ENCODE peak calls at places on chromosome 21, in ten cellular contexts. P, K, R, X, F, G, W, L, M and D are unnamed samples. For H3K4me1, the result is how much of the 10 kb centered on the place peaks cover.

GRCh38 chr21:43188712-43189151 is 19.9 kb downstream of the CRYAA start:
- DNase-seq in R (no peak), L (peak), W (peak), X (peak), K (no peak), G (peak), F (peak), M (peak), P (no peak), D (peak)

GRCh38 chr21:32934829-32935228 is 90.9 kb upstream of the OLIG2 start:
- DNase-seq in W (no peak), G (no peak), L (no peak), M (no peak), R (no peak), P (no peak), F (no peak), K (no peak), X (no peak), D (no peak)

GRCh38 chr21:25836396-25836795 is 101.6 kb downstream of the GABPA start:
- DNase-seq in K (no peak), F (no peak), G (no peak), X (no peak), W (no peak), L (no peak), M (no peak), P (no peak), R (no peak), D (no peak)

GRCh38 chr21:33089439-33089838 is 19.5 kb downstream of the OLIG1 start:
- DNase-seq in P (no peak), W (no peak), G (peak), F (peak), R (no peak), K (no peak), X (no peak), M (no peak), L (no peak), D (no peak)

GRCh38 chr21:34889537-34890257 is 159.4 kb downstream of the RUNX1 start:
- DNase-seq in X (peak), F (peak), G (peak), W (peak), R (peak), M (peak), L (peak), P (peak), K (peak), D (peak)

GRCh38 chr21:33441489-33442477 is 38.0 kb downstream of the TMEM50B start:
- DNase-seq in W (peak), X (no peak), L (no peak), M (peak), R (no peak), G (no peak), F (peak), P (peak), K (no peak), D (no peak)

GRCh38 chr21:41363370-41364270 is 1.8 kb downstream of the MX2 start:
- DNase-seq in R (peak), P (no peak), F (no peak), G (no peak), K (no peak), W (no peak), M (no peak), L (no peak), X (no peak), D (no peak)

GRCh38 chr21:23593582-23593981 is 2013.7 kb downstream of the MRPL39 start:
- DNase-seq in L (no peak), X (no peak), W (no peak), K (no peak), M (no peak), R (no peak), F (no peak), G (no peak), P (no peak), D (no peak)

GRCh38 chr21:37207441-37208009 is 59.6 kb downstream of the VPS26C start:
- DNase-seq in X (peak), L (no peak), K (no peak), M (peak), G (no peak), W (no peak), F (peak), R (no peak), P (no peak), D (peak)

GRCh38 chr21:37367758-37368535 is 1.4 kb downstream of the DYRK1A start:
- DNase-seq in K (peak), L (peak), G (peak), P (peak), W (peak), X (no peak), R (peak), M (peak), F (peak), D (peak)

GRCh38 chr21:42466700-42467612 is 29.1 kb downstream of the RSPH1 start:
- DNase-seq in P (peak), G (no peak), K (peak), M (no peak), L (no peak), W (no peak), F (peak), X (peak), R (no peak), D (peak)

GRCh38 chr21:42222821-42223390 is 4.0 kb downstream of the ABCG1 start:
- DNase-seq in G (no peak), R (no peak), L (peak), F (no peak), M (no peak), X (no peak), P (no peak), W (no peak), K (no peak), D (no peak)

GRCh38 chr21:15210235-15210678 is 145.5 kb upstream of the NRIP1 start:
- DNase-seq in R (peak), K (no peak), M (no peak), G (peak), P (no peak), W (no peak), L (peak), X (no peak), F (peak), D (no peak)

GRCh38 chr21:15207635-15208370 is 143.0 kb upstream of the NRIP1 start:
- DNase-seq in G (no peak), L (no peak), K (no peak), M (no peak), X (no peak), R (no peak), W (no peak), F (no peak), P (no peak), D (no peak)

GRCh38 chr21:15209224-15209623 is 144.4 kb upstream of the NRIP1 start:
- DNase-seq in L (no peak), K (no peak), W (no peak), R (no peak), F (no peak), G (no peak), M (no peak), X (no peak), P (no peak), D (no peak)

GRCh38 chr21:15207231-15207630 is 142.4 kb upstream of the NRIP1 start:
- DNase-seq in G (no peak), M (no peak), W (no peak), R (no peak), F (no peak), P (no peak), X (no peak), K (no peak), L (no peak), D (no peak)

GRCh38 chr21:15208787-15209186 is 144.0 kb upstream of the NRIP1 start:
- DNase-seq in F (no peak), M (no peak), K (no peak), G (no peak), L (no peak), P (no peak), W (no peak), X (no peak), R (no peak), D (no peak)
- H3K4me1 ChIP-seq in F (under half), M (under half), K (under half), G (under half), L (under half), P (under half), W (under half), X (under half), R (under half), D (under half)

GRCh38 chr21:14382486-14382834 is 486 bp downstream of the HSPA13 start:
- DNase-seq in M (peak), P (peak), L (no peak), K (no peak), G (peak), W (no peak), X (no peak), R (no peak), F (no peak), D (no peak)

GRCh38 chr21:14383596-14384210 is 757 bp upstream of the HSPA13 start:
- DNase-seq in W (no peak), G (no peak), L (no peak), P (peak), F (peak), M (no peak), R (no peak), X (no peak), K (no peak), D (no peak)

GRCh38 chr21:14388282-14388681 is 5.3 kb upstream of the HSPA13 start:
- DNase-seq in X (no peak), M (no peak), W (no peak), G (no peak), R (no peak), K (no peak), P (no peak), F (no peak), L (no peak), D (no peak)

GRCh38 chr21:14384453-14384852 is 1.5 kb upstream of the HSPA13 start:
- DNase-seq in W (no peak), P (no peak), M (no peak), R (no peak), F (no peak), L (no peak), X (no peak), G (no peak), K (no peak), D (no peak)

GRCh38 chr21:14382835-14383595 is at the start of gene HSPA13:
- DNase-seq in M (peak), L (peak), P (peak), G (peak), R (peak), F (peak), W (peak), X (peak), K (peak), D (peak)
- TF ChIP-seq POLR2A in M (peak), L (peak), P (peak), G (peak), R (peak), F (peak), W (peak), X (peak), K (peak), D (peak)

GRCh38 chr21:29601072-29601471 is 302.4 kb downstream of the BACH1 start:
- DNase-seq in L (no peak), M (no peak), F (no peak), K (no peak), P (no peak), R (no peak), X (no peak), W (no peak), G (no peak), D (no peak)
- H3K4me1 ChIP-seq in L (under half), M (under half), F (under half), K (under half), P (under half), R (under half), X (under half), W (under half), G (under half), D (under half)

DNA sequence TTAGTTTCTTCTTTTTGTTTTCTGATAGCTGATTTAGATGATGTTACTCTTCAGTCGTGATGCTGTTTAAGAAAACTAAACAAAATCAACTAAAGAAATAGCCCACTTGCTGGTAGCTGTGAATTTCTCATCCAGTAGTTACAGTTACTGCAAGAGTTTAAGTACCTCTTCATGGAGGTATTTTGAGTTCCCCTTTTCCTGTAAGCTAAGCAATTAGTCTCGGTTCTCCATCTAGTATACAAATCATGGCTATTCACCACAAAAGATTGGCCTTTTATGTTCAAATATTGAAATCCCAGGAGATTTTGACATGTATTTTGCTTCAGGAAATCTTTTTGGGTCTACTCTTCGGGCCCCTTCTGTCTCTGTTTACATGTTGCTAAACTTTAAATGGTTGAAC is 31.1 kb downstream of the HUNK start:
- DNase-seq in R (no peak), L (no peak), F (no peak), P (no peak), M (no peak), X (no peak), W (no peak), G (no peak), K (no peak), D (no peak)
- TF ChIP-seq POLR2A in R (no peak), L (no peak), F (no peak), P (no peak), M (no peak), X (no peak), W (no peak), G (no peak), K (no peak), D (no peak)

DNA sequence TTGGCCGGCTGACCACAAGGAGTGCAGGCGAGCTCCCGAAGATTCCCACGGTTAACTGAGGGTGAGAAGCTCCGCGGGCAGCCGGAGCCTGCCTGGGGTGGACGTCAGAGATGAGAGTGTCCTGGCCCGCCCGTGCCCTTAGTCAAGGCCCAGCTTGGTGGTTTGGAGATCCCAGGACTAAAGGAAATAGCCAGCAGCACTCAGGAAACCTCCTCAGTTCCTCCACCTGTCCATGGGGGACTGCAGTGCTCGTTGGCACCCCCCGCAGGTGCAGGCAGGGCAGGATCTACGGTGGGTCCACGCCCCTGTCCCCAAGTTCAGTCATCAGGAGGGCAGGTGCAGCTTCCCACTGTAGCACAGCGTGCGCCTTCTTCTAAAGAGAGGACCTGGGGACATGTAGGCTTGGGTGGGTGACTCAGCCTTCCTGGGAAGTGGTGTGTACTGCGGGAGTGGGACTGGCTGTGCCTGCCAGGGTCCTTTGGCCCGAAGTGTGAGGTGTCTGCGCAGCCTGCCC is 32.5 kb downstream of the SLX9 start:
- DNase-seq in P (no peak), M (no peak), G (no peak), W (no peak), R (no peak), K (no peak), X (no peak), F (no peak), L (peak), D (no peak)
- H3K4me1 ChIP-seq in P (under half), M (under half), G (under half), W (under half), R (under half), K (half or more), X (under half), F (under half), L (under half), D (under half)

DNA sequence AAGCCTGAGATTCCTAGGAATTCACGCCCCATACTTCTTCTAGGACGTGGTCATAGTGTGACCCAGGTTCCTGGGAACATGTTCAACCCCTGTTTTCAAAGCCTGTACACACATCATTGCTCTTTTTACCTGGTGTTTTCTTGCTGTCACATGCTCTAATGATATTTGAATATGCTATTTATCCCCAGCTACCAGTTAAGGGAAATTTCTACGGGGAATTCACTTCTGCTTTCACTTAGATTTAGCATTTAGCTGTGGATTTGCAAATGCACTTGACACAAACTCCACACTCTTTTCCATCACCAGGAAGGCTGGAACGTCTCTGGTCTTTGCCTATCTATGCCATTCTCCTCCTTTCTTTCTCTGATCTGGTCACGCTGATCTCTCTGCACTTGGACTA is 11.3 kb upstream of the SAMSN1 start:
- DNase-seq in R (no peak), P (no peak), L (no peak), X (no peak), F (no peak), M (no peak), K (no peak), W (no peak), G (no peak), D (no peak)
- TF ChIP-seq POLR2A in R (no peak), P (no peak), L (no peak), X (no peak), F (no peak), M (no peak), K (no peak), W (no peak), G (no peak), D (no peak)

DNA sequence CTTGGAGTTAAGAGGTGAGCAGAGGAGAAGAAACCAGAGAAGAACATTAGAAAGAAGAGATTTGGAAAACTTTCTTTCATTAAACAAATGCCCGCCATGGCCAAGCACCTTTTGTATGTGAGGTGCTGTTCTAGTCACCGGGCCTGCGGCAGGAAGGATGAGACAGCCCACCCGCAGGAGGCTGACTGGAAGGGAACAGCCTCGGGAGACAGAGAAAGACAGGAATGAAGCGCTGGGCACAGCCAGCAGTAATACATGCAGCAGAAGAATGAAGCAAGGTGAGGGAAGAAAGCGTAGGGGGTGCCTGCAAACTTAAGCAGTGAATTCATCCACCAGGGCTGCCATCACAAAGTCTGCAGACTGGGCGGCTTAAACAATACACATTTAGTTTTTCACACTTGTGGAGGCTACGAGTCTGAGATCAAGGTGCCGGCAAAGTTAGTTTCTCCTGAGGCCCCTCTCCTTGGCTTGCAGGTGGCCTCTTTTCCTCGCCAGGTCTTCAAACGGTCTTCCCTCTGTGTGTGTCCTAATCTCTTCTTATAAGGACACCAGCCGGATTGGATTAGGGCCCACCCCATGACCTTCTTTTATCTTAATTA is 188.1 kb downstream of the PSMG1 start:
- DNase-seq in L (no peak), F (no peak), K (no peak), X (no peak), W (no peak), R (no peak), M (no peak), P (no peak), G (no peak), D (no peak)
- H3K4me1 ChIP-seq in L (under half), F (under half), K (under half), X (under half), W (under half), R (under half), M (under half), P (under half), G (under half), D (under half)